ENCODE peak calls at places on chromosomes 11 and 22, in ten cellular contexts. D is OCI-LY7, I is NCI-H1436, B is glomerular endothelial cell, P is activated T-cell treated with anti-CD3 and anti-CD28 coated beads for 1 hour, Y is NCI-H1092, K is kidney epithelial cell, H is GM12865, F is MM.1S, J is endothelial cell. Z is an unnamed sample.

GRCh38 chr22:30396871-30397655 is at the start of gene SEC14L2:
- DNase-seq in B (no peak), H (peak), P (peak), K (no peak), J (peak), D (no peak), F (peak), I (peak), Y (no peak), Z (peak)

GRCh38 chr11:12239396-12240298 is 129.3 kb downstream of the MICAL2 start:
- DNase-seq in Y (no peak), F (peak), K (no peak), H (no peak), B (no peak), P (no peak), I (no peak), D (no peak), J (no peak), Z (peak)

GRCh38 chr11:57314221-57314973 is 10.4 kb downstream of the TNKS1BP1 start:
- DNase-seq in D (no peak), J (no peak), P (no peak), H (no peak), I (no peak), F (no peak), Y (no peak), B (no peak), K (no peak), Z (no peak)

GRCh38 chr11:87399341-87399740 is 361.6 kb downstream of the TMEM135 start:
- DNase-seq in Y (no peak), K (no peak), D (no peak), B (no peak), F (no peak), H (no peak), I (no peak), P (no peak), J (no peak), Z (no peak)

GRCh38 chr22:37387793-37388192 is 39.5 kb downstream of the ELFN2 start:
- DNase-seq in P (no peak), B (no peak), H (no peak), I (no peak), F (no peak), Y (no peak), D (no peak), K (no peak), J (no peak), Z (peak)

GRCh38 chr11:63503492-63503891 is 2.4 kb upstream of the LGALS12 start:
- DNase-seq in F (no peak), J (no peak), K (no peak), D (no peak), Y (no peak), B (no peak), H (no peak), I (no peak), P (no peak), Z (no peak)

GRCh38 chr22:41831383-41831782 is 1.5 kb upstream of the SREBF2 start:
- DNase-seq in B (no peak), Y (no peak), K (no peak), J (no peak), P (no peak), F (peak), D (peak), I (no peak), H (peak), Z (no peak)

GRCh38 chr22:37510046-37510445 is 9.2 kb downstream of the CARD10 start:
- DNase-seq in H (no peak), I (no peak), K (no peak), P (no peak), D (no peak), F (no peak), B (no peak), J (no peak), Y (no peak), Z (no peak)

GRCh38 chr11:78131956-78132355 is 7.5 kb downstream of the ALG8 start:
- DNase-seq in K (no peak), D (no peak), J (no peak), I (no peak), F (no peak), Y (no peak), H (no peak), B (no peak), P (no peak), Z (no peak)

GRCh38 chr11:12120031-12121008 is 9.9 kb downstream of the MICAL2 start:
- DNase-seq in P (no peak), K (no peak), I (no peak), B (no peak), J (no peak), Y (no peak), H (no peak), D (no peak), F (no peak), Z (no peak)

GRCh38 chr11:1310772-1311468 is 1.5 kb upstream of the TOLLIP start:
- DNase-seq in P (peak), Y (no peak), K (no peak), H (peak), D (peak), J (no peak), I (no peak), B (no peak), F (no peak), Z (no peak)

GRCh38 chr11:45266693-45267451 is 19.3 kb downstream of the SYT13 start:
- DNase-seq in J (peak), B (no peak), Y (no peak), F (no peak), H (peak), P (no peak), K (no peak), I (no peak), D (peak), Z (no peak)

Z was measured in NCI-H526 treated with DMSO at 0.1 percent for 48 hours.